ENCODE peak calls at places on chromosomes 3 and 15, in four cellular contexts. U, E, N and F are unnamed samples.
A peak's percentile ranks its signal among the peaks of the same experiment; 100 is the strongest.

GRCh38 chr3:14606663-14607339 is 44.8 kb upstream of the CCDC174 start:
- DNase-seq in U (no peak), E (no peak), N (no peak), F (no peak)

GRCh38 chr3:77536038-77536775 is 496.3 kb downstream of the ROBO2 start:
- DNase-seq in U (no peak), E (no peak), N (no peak), F (no peak)

GRCh38 chr3:141915016-141915415 is 38.6 kb downstream of the ATP1B3 start:
- DNase-seq in U (no peak), E (no peak), N (no peak), F (no peak)

GRCh38 chr15:67521770-67522568 is 1.0 kb downstream of the C15orf61 start:
- DNase-seq in U (no peak), E (no peak), N (no peak), F (no peak)

GRCh38 chr3:35867782-35868181 is 228.5 kb downstream of the ARPP21 start:
- DNase-seq in U (no peak), E (no peak), N (no peak), F (no peak)

GRCh38 chr3:47588587-47588986 is 9.9 kb upstream of the CSPG5 start:
- DNase-seq in U (no peak), E (no peak), N (no peak), F (no peak)

GRCh38 chr15:61746589-61746988 is 313.7 kb downstream of the VPS13C start:
- DNase-seq in U (no peak), E (no peak), N (no peak), F (no peak)

GRCh38 chr15:34436126-34436955 is 1.3 kb downstream of the GOLGA8A start:
- DNase-seq in U (peak; percentile 30), E (no peak), N (no peak), F (no peak)

GRCh38 chr15:85973584-85974347 is 105.9 kb upstream of the AGBL1 start:
- DNase-seq in U (no peak), E (no peak), N (no peak), F (no peak)

GRCh38 chr3:142272200-142272891 is 47.0 kb upstream of the GK5 start:
- DNase-seq in U (no peak), E (no peak), N (no peak), F (no peak)

GRCh38 chr3:130316164-130316563 is 29.3 kb upstream of the COL6A5 start:
- DNase-seq in U (no peak), E (no peak), N (no peak), F (no peak)

GRCh38 chr3:138848696-138849095 is 14.0 kb upstream of the PIK3CB start:
- DNase-seq in U (no peak), E (no peak), N (no peak), F (peak; percentile 13)

GRCh38 chr3:184636774-184637316 is 75.0 kb downstream of the MAGEF1 start:
- DNase-seq in U (peak; percentile 74), E (no peak), N (peak; percentile 77), F (no peak)

GRCh38 chr3:142315083-142315482 is 89.7 kb upstream of the GK5 start:
- DNase-seq in U (no peak), E (no peak), N (no peak), F (no peak)

GRCh38 chr15:71532994-71533393 is 277.4 kb upstream of the NR2E3 start:
- DNase-seq in U (no peak), E (no peak), N (no peak), F (no peak)

GRCh38 chr3:134618473-134618860 is 32.4 kb downstream of the KY start:
- DNase-seq in U (no peak), E (no peak), N (no peak), F (no peak)

GRCh38 chr15:33910741-33911140 is 57.6 kb upstream of the CHRM5 start:
- DNase-seq in U (no peak), E (no peak), N (no peak), F (no peak)

GRCh38 chr15:64096486-64097431 is 977 bp downstream of the SNX1 start:
- DNase-seq in U (peak; percentile 27), E (no peak), N (no peak), F (no peak)

GRCh38 chr3:196049567-196050122 is 32.2 kb downstream of the TFRC start:
- DNase-seq in U (no peak), E (no peak), N (no peak), F (no peak)

GRCh38 chr15:89377042-89377841 is 42.6 kb upstream of the POLG start:
- DNase-seq in U (no peak), E (no peak), N (no peak), F (no peak)

GRCh38 chr3:43638594-43639447 is 17.0 kb upstream of the ANO10 start:
- DNase-seq in U (peak; percentile 70), E (no peak), N (no peak), F (no peak)

GRCh38 chr15:45203182-45203581 is 15.4 kb upstream of the SHF start:
- DNase-seq in U (no peak), E (no peak), N (no peak), F (no peak)

GRCh38 chr3:126567696-126568438 is 9.1 kb upstream of the C3orf22 start:
- DNase-seq in U (no peak), E (no peak), N (no peak), F (no peak)

GRCh38 chr3:134080761-134081160 is 51.0 kb upstream of the SLCO2A1 start:
- DNase-seq in U (no peak), E (no peak), N (no peak), F (no peak)

GRCh38 chr15:100050877-100051786 is 290.6 kb downstream of the ADAMTS17 start:
- DNase-seq in U (no peak), E (no peak), N (no peak), F (no peak)

GRCh38 chr3:134306334-134306733 is 55.7 kb upstream of the RYK start:
- DNase-seq in U (no peak), E (peak; percentile 84), N (no peak), F (no peak)

GRCh38 chr3:98613616-98614015 is 20.2 kb upstream of the CPOX start:
- DNase-seq in U (no peak), E (no peak), N (no peak), F (no peak)

GRCh38 chr15:44094776-44095175 is 100.3 kb downstream of the FRMD5 start:
- DNase-seq in U (no peak), E (no peak), N (no peak), F (no peak)

GRCh38 chr3:11379238-11379823 is 107.1 kb downstream of the ATG7 start:
- DNase-seq in U (no peak), E (no peak), N (no peak), F (no peak)

GRCh38 chr15:64246364-64247189 is 83.8 kb upstream of the PPIB start:
- DNase-seq in U (peak; percentile 85), E (no peak), N (no peak), F (no peak)

GRCh38 chr3:179653777-179654117 is 907 bp downstream of the USP13 start:
- DNase-seq in U (peak; percentile 55), E (no peak), N (no peak), F (no peak)

GRCh38 chr3:53842436-53843194 is 3.6 kb downstream of the CHDH start:
- DNase-seq in U (no peak), E (no peak), N (peak; percentile 85), F (no peak)

GRCh38 chr3:53844262-53845102 is 1.7 kb downstream of the CHDH start:
- DNase-seq in U (no peak), E (no peak), N (no peak), F (no peak)

GRCh38 chr3:53837331-53837730 is 8.9 kb downstream of the CHDH start:
- DNase-seq in U (peak; percentile 15), E (peak; percentile 50), N (no peak), F (no peak)

GRCh38 chr3:53843195-53844177 is 2.7 kb downstream of the CHDH start:
- DNase-seq in U (no peak), E (no peak), N (no peak), F (no peak)

GRCh38 chr3:53841296-53841695 is 4.9 kb downstream of the CHDH start:
- DNase-seq in U (no peak), E (no peak), N (no peak), F (no peak)
- TF ChIP-seq CTCF in U (no peak), E (no peak), N (no peak), F (no peak)

GRCh38 chr3:59386165-59386564 is 336.3 kb upstream of the CFAP20DC start:
- DNase-seq in U (peak; percentile 6), E (no peak), N (no peak), F (no peak)

GRCh38 chr3:59392116-59392515 is 342.3 kb upstream of the CFAP20DC start:
- DNase-seq in U (no peak), E (no peak), N (no peak), F (no peak)

GRCh38 chr3:59385547-59385946 is 335.7 kb upstream of the CFAP20DC start:
- DNase-seq in U (no peak), E (no peak), N (no peak), F (no peak)

GRCh38 chr3:59391131-59391530 is 341.3 kb upstream of the CFAP20DC start:
- DNase-seq in U (no peak), E (no peak), N (no peak), F (no peak)

GRCh38 chr3:59388555-59389280 is 338.9 kb upstream of the CFAP20DC start:
- DNase-seq in U (peak; percentile 58), E (no peak), N (no peak), F (no peak)
- TF ChIP-seq CTCF in U (no peak), E (no peak), N (no peak), F (no peak)

GRCh38 chr3:72336114-72336651 is 512.1 kb downstream of the SHQ1 start:
- DNase-seq in U (no peak), E (no peak), N (no peak), F (no peak)

GRCh38 chr3:72336821-72337479 is 511.3 kb downstream of the SHQ1 start:
- DNase-seq in U (peak; percentile 26), E (peak; percentile 95), N (peak; percentile 87), F (no peak)

GRCh38 chr3:72334681-72335457 is 513.4 kb downstream of the SHQ1 start:
- DNase-seq in U (no peak), E (no peak), N (no peak), F (no peak)

GRCh38 chr3:72337480-72337855 is 510.8 kb downstream of the SHQ1 start:
- DNase-seq in U (no peak), E (no peak), N (no peak), F (no peak)

DNA sequence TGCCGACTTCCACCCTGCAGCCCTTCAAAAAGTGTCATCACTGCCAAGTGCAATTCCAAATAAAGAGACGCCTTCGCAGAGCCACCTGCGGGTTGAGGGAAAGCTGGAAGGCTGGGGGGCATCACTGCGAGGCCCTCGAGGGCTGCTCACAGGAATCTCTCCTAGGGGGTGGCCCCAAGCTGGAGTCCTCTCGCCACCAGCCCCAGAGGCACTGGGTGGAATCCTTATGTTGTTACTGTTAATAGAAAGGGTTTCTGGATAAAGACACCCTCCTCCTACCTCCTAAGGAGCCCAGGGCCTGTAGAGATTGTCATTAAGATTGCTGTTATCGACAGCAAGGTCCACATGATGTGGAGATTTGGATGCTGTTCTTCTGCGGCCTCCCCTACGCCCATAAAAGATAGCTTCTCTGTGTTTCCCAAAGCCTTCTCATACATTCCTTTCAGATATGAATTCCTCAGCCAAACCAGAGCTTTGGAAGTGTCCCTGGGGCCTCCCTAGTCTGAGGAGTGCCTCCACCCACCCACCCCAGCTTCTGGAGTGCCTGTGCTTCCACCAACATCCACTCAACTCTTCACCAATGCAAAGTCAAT is 512.7 kb downstream of the SHQ1 start:
- DNase-seq in U (no peak), E (no peak), N (no peak), F (no peak)
- TF ChIP-seq CTCF in U (no peak), E (no peak), N (no peak), F (no peak)

DNA sequence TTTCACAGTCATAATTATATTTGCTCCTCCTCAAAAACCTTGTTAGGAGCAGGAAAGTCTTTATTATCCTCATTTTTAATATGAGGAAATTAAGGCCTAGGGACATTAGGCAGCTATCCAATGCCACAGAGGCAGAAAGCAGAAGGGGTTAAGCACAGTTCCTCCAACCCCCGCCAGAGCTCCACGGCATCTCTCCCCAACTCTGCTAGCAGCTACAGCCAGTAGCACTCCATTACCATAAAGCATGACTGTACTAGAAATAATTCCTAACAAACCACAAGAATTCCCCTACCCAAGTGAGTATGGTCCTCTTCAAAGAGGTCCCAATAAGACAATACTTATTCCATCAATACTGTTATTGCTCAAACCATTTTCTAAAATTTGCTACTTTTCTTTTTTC is 9.8 kb downstream of the HEG1 start:
- DNase-seq in U (no peak), E (no peak), N (no peak), F (no peak)
- TF ChIP-seq CTCF in U (no peak), E (no peak), N (peak; percentile 20), F (peak; percentile 64)